ENCODE peak calls at places on chromosome 11, in six cellular contexts. One of them, this sample, is unnamed.

GRCh38 chr11:124079631-124080318 is 35.5 kb upstream of the VWA5A start:
- DNase-seq in H9: no peak
- DNase-seq in mesenchymal stem cell: peak; percentile 50
- DNase-seq in neuronal stem cell: no peak
- DNase-seq in H1: no peak
- DNase-seq in mesendoderm: no peak
- DNase-seq in this sample: no peak

GRCh38 chr11:20035375-20035700 is 124.9 kb downstream of the DBX1 start:
- DNase-seq in H9: no peak
- DNase-seq in mesenchymal stem cell: no peak
- DNase-seq in neuronal stem cell: no peak
- DNase-seq in H1: no peak
- DNase-seq in mesendoderm: no peak
- DNase-seq in this sample: no peak

GRCh38 chr11:60987577-60988277 is 16.2 kb downstream of the CD6 start:
- DNase-seq in H9: no peak
- DNase-seq in mesenchymal stem cell: no peak
- DNase-seq in neuronal stem cell: no peak
- DNase-seq in H1: no peak
- DNase-seq in mesendoderm: no peak
- DNase-seq in this sample: no peak

GRCh38 chr11:67563354-67564114 is 20.1 kb upstream of the GSTP1 start:
- DNase-seq in H9: no peak
- DNase-seq in mesenchymal stem cell: peak; percentile 89
- DNase-seq in neuronal stem cell: no peak
- DNase-seq in H1: no peak
- DNase-seq in mesendoderm: peak; percentile 91
- DNase-seq in this sample: peak; percentile 96

GRCh38 chr11:56151376-56151775 is 8.7 kb downstream of the OR8K5 start:
- DNase-seq in H9: no peak
- DNase-seq in mesenchymal stem cell: no peak
- DNase-seq in neuronal stem cell: no peak
- DNase-seq in H1: no peak
- DNase-seq in mesendoderm: peak; percentile 2
- DNase-seq in this sample: no peak

GRCh38 chr11:27777013-27777412 is 76.8 kb upstream of the BDNF start:
- DNase-seq in H9: no peak
- DNase-seq in mesenchymal stem cell: no peak
- DNase-seq in neuronal stem cell: no peak
- DNase-seq in H1: no peak
- DNase-seq in mesendoderm: no peak
- DNase-seq in this sample: no peak

GRCh38 chr11:130782361-130783221 is 133.7 kb downstream of the SNX19 start:
- DNase-seq in H9: no peak
- DNase-seq in mesenchymal stem cell: peak; percentile 61
- DNase-seq in neuronal stem cell: no peak
- DNase-seq in H1: peak; percentile 41
- DNase-seq in mesendoderm: peak; percentile 91
- DNase-seq in this sample: peak; percentile 52

GRCh38 chr11:65718531-65718930 is 2.1 kb downstream of the RNASEH2C start:
- DNase-seq in H9: no peak
- DNase-seq in mesenchymal stem cell: no peak
- DNase-seq in neuronal stem cell: no peak
- DNase-seq in H1: no peak
- DNase-seq in mesendoderm: no peak
- DNase-seq in this sample: no peak

GRCh38 chr11:44112083-44112865 is 16.8 kb downstream of the EXT2 start:
- DNase-seq in H9: no peak
- DNase-seq in mesenchymal stem cell: peak; percentile 58
- DNase-seq in neuronal stem cell: no peak
- DNase-seq in H1: no peak
- DNase-seq in mesendoderm: no peak
- DNase-seq in this sample: peak; percentile 76

DNA sequence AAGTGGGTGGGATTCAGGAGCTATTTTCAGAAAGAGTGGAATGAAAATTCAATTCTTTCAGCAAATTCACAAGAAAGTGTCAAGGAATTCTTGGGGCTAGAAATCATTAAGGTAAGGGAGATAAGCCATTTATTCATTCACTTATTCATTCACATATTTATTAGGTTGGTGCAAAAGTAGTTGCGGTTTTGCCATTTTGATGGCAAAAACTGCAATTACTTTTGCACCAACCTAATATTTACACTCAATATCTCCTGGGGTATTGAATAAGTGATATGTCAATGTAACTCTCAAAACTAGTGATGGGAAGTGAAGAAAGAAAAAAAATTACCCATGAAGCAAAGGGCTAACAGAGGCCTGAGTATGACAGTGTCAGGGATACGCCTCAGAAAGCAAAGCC is at the start of gene OR10W1:
- DNase-seq in H9: no peak
- DNase-seq in mesenchymal stem cell: no peak
- DNase-seq in neuronal stem cell: no peak
- DNase-seq in H1: no peak
- DNase-seq in mesendoderm: no peak
- DNase-seq in this sample: no peak
- H2BK5ac ChIP-seq in H9: no peak within 1 kb of the TSS
- H2BK5ac ChIP-seq in mesenchymal stem cell: no peak within 1 kb of the TSS
- H2BK5ac ChIP-seq in neuronal stem cell: no peak within 1 kb of the TSS
- H2BK5ac ChIP-seq in H1: no peak within 1 kb of the TSS
- H2BK5ac ChIP-seq in mesendoderm: no peak within 1 kb of the TSS
- H2BK5ac ChIP-seq in this sample: no peak within 1 kb of the TSS

DNA sequence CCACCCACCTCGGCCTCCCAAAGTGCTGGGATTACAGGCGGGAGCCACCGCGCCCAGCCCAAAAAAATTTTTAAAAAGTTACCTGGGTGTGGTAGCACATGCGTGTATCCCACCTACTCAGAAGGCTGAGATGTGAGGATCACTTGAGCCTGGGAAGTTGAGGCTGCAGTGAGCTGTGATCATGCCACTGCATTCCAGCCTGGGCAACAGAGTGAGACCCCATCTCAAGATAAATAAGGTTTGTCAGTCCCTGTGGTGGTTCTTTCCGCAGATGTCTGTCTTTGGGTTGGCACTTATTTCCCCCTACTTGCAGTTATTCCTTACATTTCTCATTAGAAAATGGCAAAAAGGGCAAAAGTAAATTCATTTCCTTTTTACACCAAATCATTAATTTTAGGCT is 8.0 kb downstream of the MARK2 start:
- DNase-seq in H9: no peak
- DNase-seq in mesenchymal stem cell: no peak
- DNase-seq in neuronal stem cell: no peak
- DNase-seq in H1: no peak
- DNase-seq in mesendoderm: no peak
- DNase-seq in this sample: no peak
- H2BK5ac ChIP-seq in H9: no peak overlapping the region
- H2BK5ac ChIP-seq in mesenchymal stem cell: no peak overlapping the region
- H2BK5ac ChIP-seq in neuronal stem cell: no peak overlapping the region
- H2BK5ac ChIP-seq in H1: no peak overlapping the region
- H2BK5ac ChIP-seq in mesendoderm: no peak overlapping the region
- H2BK5ac ChIP-seq in this sample: no peak overlapping the region

DNA sequence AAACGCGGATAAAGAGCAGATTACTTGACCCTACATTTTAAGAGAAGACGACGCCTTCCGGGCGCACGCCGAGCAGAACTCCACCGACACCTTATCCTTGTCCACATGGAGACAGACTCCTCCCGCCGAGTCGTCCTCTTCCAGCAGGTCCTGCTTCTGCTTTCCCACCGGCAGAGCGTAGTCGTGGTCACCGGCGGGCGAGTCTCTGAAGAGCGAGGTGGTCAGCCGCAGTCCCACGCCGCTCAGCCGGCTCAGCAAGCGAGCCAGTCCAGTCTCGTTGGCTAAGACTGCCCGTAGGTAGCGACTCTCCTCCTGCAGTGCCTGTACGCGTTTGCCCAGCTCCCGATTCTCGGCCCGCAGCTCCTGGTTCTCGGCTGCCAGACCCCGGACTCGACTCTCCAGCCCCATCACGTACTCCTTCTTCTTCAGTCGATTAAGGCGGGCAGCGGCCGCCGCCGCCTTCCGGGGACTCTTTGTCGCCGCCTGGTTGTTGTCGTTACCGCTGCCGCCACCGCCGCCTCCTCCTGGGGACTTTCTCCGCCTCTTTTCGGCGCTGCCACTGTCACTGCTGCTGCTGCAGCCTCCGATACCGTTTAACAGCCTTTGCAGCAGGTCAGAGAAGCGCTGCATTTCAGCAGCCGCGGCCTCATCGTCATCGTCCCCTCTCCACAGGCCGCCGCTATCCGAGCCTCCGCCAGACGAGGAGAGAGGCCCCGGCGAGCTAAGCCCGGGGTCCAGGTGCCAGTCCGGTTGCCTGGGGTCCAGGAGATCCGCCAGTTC is 958 bp downstream of the CREBZF start:
- DNase-seq in H9: peak; percentile 64
- DNase-seq in mesenchymal stem cell: peak; percentile 81
- DNase-seq in neuronal stem cell: peak; percentile 69
- DNase-seq in H1: peak; percentile 78
- DNase-seq in mesendoderm: peak; percentile 89
- DNase-seq in this sample: peak; percentile 45
- H2BK5ac ChIP-seq in H9: peak overlapping the region; percentile 90
- H2BK5ac ChIP-seq in mesenchymal stem cell: peak overlapping the region; percentile 35
- H2BK5ac ChIP-seq in neuronal stem cell: peak overlapping the region; percentile 96
- H2BK5ac ChIP-seq in H1: peak overlapping the region; percentile 78
- H2BK5ac ChIP-seq in mesendoderm: peak overlapping the region; percentile 80
- H2BK5ac ChIP-seq in this sample: peak overlapping the region; percentile 84

GRCh38 chr11:122399375-122399774 is 256.1 kb upstream of the UBASH3B start:
- DNase-seq in H9: no peak
- DNase-seq in mesenchymal stem cell: no peak
- DNase-seq in neuronal stem cell: no peak
- DNase-seq in H1: no peak
- DNase-seq in mesendoderm: no peak
- DNase-seq in this sample: no peak

GRCh38 chr11:122394326-122394725 is 261.2 kb upstream of the UBASH3B start:
- DNase-seq in H9: no peak
- DNase-seq in mesenchymal stem cell: no peak
- DNase-seq in neuronal stem cell: peak; percentile 21
- DNase-seq in H1: no peak
- DNase-seq in mesendoderm: no peak
- DNase-seq in this sample: no peak

GRCh38 chr11:122395282-122395681 is 260.2 kb upstream of the UBASH3B start:
- DNase-seq in H9: no peak
- DNase-seq in mesenchymal stem cell: no peak
- DNase-seq in neuronal stem cell: no peak
- DNase-seq in H1: no peak
- DNase-seq in mesendoderm: no peak
- DNase-seq in this sample: no peak

GRCh38 chr11:122398851-122399250 is 256.7 kb upstream of the UBASH3B start:
- DNase-seq in H9: no peak
- DNase-seq in mesenchymal stem cell: no peak
- DNase-seq in neuronal stem cell: no peak
- DNase-seq in H1: no peak
- DNase-seq in mesendoderm: no peak
- DNase-seq in this sample: no peak

GRCh38 chr11:122398167-122398566 is 257.4 kb upstream of the UBASH3B start:
- DNase-seq in H9: no peak
- DNase-seq in mesenchymal stem cell: no peak
- DNase-seq in neuronal stem cell: no peak
- DNase-seq in H1: no peak
- DNase-seq in mesendoderm: no peak
- DNase-seq in this sample: peak; percentile 12
- H2BK5ac ChIP-seq in H9: no peak overlapping the region
- H2BK5ac ChIP-seq in mesenchymal stem cell: no peak overlapping the region
- H2BK5ac ChIP-seq in neuronal stem cell: no peak overlapping the region
- H2BK5ac ChIP-seq in H1: no peak overlapping the region
- H2BK5ac ChIP-seq in mesendoderm: no peak overlapping the region
- H2BK5ac ChIP-seq in this sample: no peak overlapping the region

GRCh38 chr11:8328848-8329330 is 65.2 kb upstream of the LMO1 start:
- DNase-seq in H9: peak; percentile 94
- DNase-seq in mesenchymal stem cell: peak; percentile 90
- DNase-seq in neuronal stem cell: peak; percentile 86
- DNase-seq in H1: peak; percentile 95
- DNase-seq in mesendoderm: peak; percentile 97
- DNase-seq in this sample: peak; percentile 75
- H2BK5ac ChIP-seq in H9: no peak overlapping the region
- H2BK5ac ChIP-seq in mesenchymal stem cell: no peak overlapping the region
- H2BK5ac ChIP-seq in neuronal stem cell: peak overlapping the region; percentile 88
- H2BK5ac ChIP-seq in H1: no peak overlapping the region
- H2BK5ac ChIP-seq in mesendoderm: no peak overlapping the region
- H2BK5ac ChIP-seq in this sample: no peak overlapping the region

DNA sequence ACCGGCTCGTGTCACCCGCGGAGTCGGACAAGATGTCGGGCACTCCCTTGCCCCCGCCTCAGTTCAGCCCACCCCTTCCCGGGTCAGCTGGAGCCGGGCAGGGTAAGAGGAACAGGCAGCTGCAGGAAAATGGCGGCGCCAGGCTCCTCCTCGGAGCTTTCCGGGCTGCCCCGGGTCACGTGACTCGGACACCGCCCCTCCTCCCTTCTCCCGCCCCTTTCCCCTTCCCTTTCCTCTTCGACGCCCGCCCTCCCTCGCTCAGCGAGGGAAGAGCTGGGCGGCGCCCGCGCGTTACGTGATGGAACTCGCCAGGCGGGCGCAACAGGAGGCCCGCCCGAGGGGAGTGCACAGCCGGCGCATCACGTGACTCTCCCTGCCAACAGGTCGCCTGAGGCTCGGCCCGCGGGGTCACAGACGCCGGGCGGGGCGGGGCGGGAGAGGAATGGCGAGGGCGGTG is at the start of gene PICALM:
- DNase-seq in H9: peak; percentile 98
- DNase-seq in mesenchymal stem cell: peak; percentile 99
- DNase-seq in neuronal stem cell: peak; percentile 97
- DNase-seq in H1: peak; percentile 97
- DNase-seq in mesendoderm: peak; percentile 99
- DNase-seq in this sample: peak; percentile 99
- H2BK5ac ChIP-seq in H9: peak within 1 kb of the TSS; percentile 73
- H2BK5ac ChIP-seq in mesenchymal stem cell: peak within 1 kb of the TSS; percentile 98
- H2BK5ac ChIP-seq in neuronal stem cell: peak within 1 kb of the TSS; percentile 91
- H2BK5ac ChIP-seq in H1: peak within 1 kb of the TSS; percentile 95
- H2BK5ac ChIP-seq in mesendoderm: peak within 1 kb of the TSS; percentile 81
- H2BK5ac ChIP-seq in this sample: peak within 1 kb of the TSS; percentile 98

GRCh38 chr11:119728651-119729580 is at the start of gene NECTIN1:
- DNase-seq in H9: peak; percentile 89
- DNase-seq in mesenchymal stem cell: peak; percentile 89
- DNase-seq in neuronal stem cell: peak; percentile 94
- DNase-seq in H1: peak; percentile 98
- DNase-seq in mesendoderm: peak; percentile 95
- DNase-seq in this sample: peak; percentile 79
- H2BK5ac ChIP-seq in H9: no peak within 1 kb of the TSS
- H2BK5ac ChIP-seq in mesenchymal stem cell: peak within 1 kb of the TSS; percentile 68
- H2BK5ac ChIP-seq in neuronal stem cell: peak within 1 kb of the TSS; percentile 97
- H2BK5ac ChIP-seq in H1: peak within 1 kb of the TSS; percentile 95
- H2BK5ac ChIP-seq in mesendoderm: no peak within 1 kb of the TSS
- H2BK5ac ChIP-seq in this sample: peak within 1 kb of the TSS; percentile 47

GRCh38 chr11:128239224-128239790 is 348.1 kb downstream of the ETS1 start:
- DNase-seq in H9: no peak
- DNase-seq in mesenchymal stem cell: no peak
- DNase-seq in neuronal stem cell: no peak
- DNase-seq in H1: no peak
- DNase-seq in mesendoderm: no peak
- DNase-seq in this sample: no peak
- H2BK5ac ChIP-seq in H9: no peak overlapping the region
- H2BK5ac ChIP-seq in mesenchymal stem cell: no peak overlapping the region
- H2BK5ac ChIP-seq in neuronal stem cell: no peak overlapping the region
- H2BK5ac ChIP-seq in H1: no peak overlapping the region
- H2BK5ac ChIP-seq in mesendoderm: no peak overlapping the region
- H2BK5ac ChIP-seq in this sample: no peak overlapping the region